ENCODE peak calls at places on chromosomes 11 and 22, in five cellular contexts. T is trophoblast cell, N is H1, X is IMR-90, A is neuronal stem cell. E is an unnamed sample.

GRCh38 chr11:45924036-45924915 is 1.8 kb downstream of the LARGE2 start:
- DNase-seq in T (no peak), N (no peak), X (no peak), A (no peak), E (peak)

GRCh38 chr11:120400564-120401364 is 64.6 kb downstream of the ARHGEF12 start:
- DNase-seq in T (peak), N (no peak), X (peak), A (no peak), E (no peak)

GRCh38 chr11:2173761-2174160 is 2.1 kb upstream of the TH start:
- DNase-seq in T (no peak), N (no peak), X (no peak), A (no peak), E (no peak)

GRCh38 chr11:78419327-78419726 is 1.7 kb upstream of the GAB2 start:
- DNase-seq in T (peak), N (no peak), X (peak), A (no peak), E (no peak)

GRCh38 chr11:11512502-11512901 is 109.3 kb downstream of the GALNT18 start:
- DNase-seq in T (no peak), N (no peak), X (no peak), A (no peak), E (no peak)

GRCh38 chr11:19853016-19853415 is 140.4 kb downstream of the NAV2 start:
- DNase-seq in T (no peak), N (no peak), X (peak), A (no peak), E (no peak)

GRCh38 chr22:44369916-44370804 is 57.4 kb upstream of the SHISAL1 start:
- DNase-seq in T (no peak), N (no peak), X (no peak), A (no peak), E (no peak)

GRCh38 chr22:34427436-34427835 is 507.2 kb upstream of the LARGE1 start:
- DNase-seq in T (no peak), N (no peak), X (no peak), A (no peak), E (no peak)

GRCh38 chr11:92380882-92381281 is 156.3 kb downstream of the FAT3 start:
- DNase-seq in T (no peak), N (no peak), X (peak), A (no peak), E (no peak)

GRCh38 chr11:135069884-135070283 is 657.8 kb upstream of the B3GAT1 start:
- DNase-seq in T (peak), N (no peak), X (peak), A (no peak), E (no peak)

GRCh38 chr22:24695958-24696511 is 78.5 kb downstream of the PIWIL3 start:
- DNase-seq in T (no peak), N (peak), X (peak), A (no peak), E (peak)

GRCh38 chr22:45077286-45077685 is 67.5 kb upstream of the PHF21B start:
- DNase-seq in T (no peak), N (no peak), X (no peak), A (no peak), E (no peak)

GRCh38 chr22:46684706-46685105 is 53.3 kb downstream of the CERK start:
- DNase-seq in T (no peak), N (no peak), X (no peak), A (no peak), E (no peak)

GRCh38 chr11:66725114-66725513 is 3.9 kb downstream of the SPTBN2 start:
- DNase-seq in T (no peak), N (no peak), X (no peak), A (no peak), E (no peak)

GRCh38 chr22:46480396-46480795 is 57.0 kb downstream of the CELSR1 start:
- DNase-seq in T (no peak), N (no peak), X (no peak), A (no peak), E (no peak)

GRCh38 chr11:69984457-69985261 is 93.5 kb upstream of the ANO1 start:
- DNase-seq in T (no peak), N (peak), X (no peak), A (no peak), E (peak)

GRCh38 chr22:22168190-22168940 is 76.2 kb upstream of the VPREB1 start:
- DNase-seq in T (peak), N (no peak), X (peak), A (no peak), E (peak)

GRCh38 chr11:34345012-34345804 is 12.6 kb downstream of the ABTB2 start:
- DNase-seq in T (no peak), N (no peak), X (peak), A (no peak), E (peak)

GRCh38 chr11:8374716-8375115 is 111.0 kb upstream of the LMO1 start:
- DNase-seq in T (no peak), N (no peak), X (no peak), A (no peak), E (no peak)

GRCh38 chr11:1873048-1873812 is 18.5 kb downstream of the PRR33 start:
- DNase-seq in T (no peak), N (no peak), X (peak), A (no peak), E (no peak)

GRCh38 chr11:43360361-43361032 is 1.8 kb downstream of the TTC17 start:
- DNase-seq in T (no peak), N (no peak), X (peak), A (no peak), E (no peak)

GRCh38 chr22:35177811-35178210 is 79.5 kb upstream of the HMGXB4 start:
- DNase-seq in T (no peak), N (no peak), X (no peak), A (no peak), E (peak)

GRCh38 chr11:47185305-47186075 is 744 bp downstream of the PACSIN3 start:
- DNase-seq in T (peak), N (peak), X (peak), A (peak), E (peak)

GRCh38 chr11:127034973-127035372 is 34.4 kb upstream of the KIRREL3 start:
- DNase-seq in T (no peak), N (no peak), X (no peak), A (no peak), E (no peak)

GRCh38 chr11:17508306-17508705 is 31.7 kb upstream of the ABCC8 start:
- DNase-seq in T (peak), N (no peak), X (no peak), A (no peak), E (no peak)

GRCh38 chr11:28491431-28491830 is 383.2 kb downstream of the METTL15 start:
- DNase-seq in T (no peak), N (no peak), X (peak), A (no peak), E (no peak)

GRCh38 chr22:22748297-22748743 is 103.9 kb downstream of the GGTLC2 start:
- DNase-seq in T (peak), N (peak), X (peak), A (peak), E (peak)

GRCh38 chr11:100963375-100963774 is 166.2 kb downstream of the PGR start:
- DNase-seq in T (no peak), N (no peak), X (peak), A (no peak), E (no peak)

GRCh38 chr22:18987765-18988164 is 51.7 kb upstream of the PRODH start:
- DNase-seq in T (peak), N (peak), X (no peak), A (no peak), E (peak)

GRCh38 chr11:11626128-11626527 is 4.3 kb upstream of the GALNT18 start:
- DNase-seq in T (peak), N (no peak), X (no peak), A (no peak), E (no peak)

GRCh38 chr11:18019650-18020049 is 6.8 kb upstream of the SERGEF start:
- DNase-seq in T (no peak), N (no peak), X (no peak), A (no peak), E (no peak)

GRCh38 chr11:67213251-67213650 is 53.0 kb upstream of the GRK2 start:
- DNase-seq in T (no peak), N (no peak), X (no peak), A (no peak), E (no peak)

GRCh38 chr11:9206496-9206895 is 58.7 kb downstream of the DENND5A start:
- DNase-seq in T (peak), N (no peak), X (peak), A (no peak), E (no peak)

GRCh38 chr11:91921974-91922373 is 302.6 kb upstream of the FAT3 start:
- DNase-seq in T (peak), N (no peak), X (no peak), A (no peak), E (no peak)

GRCh38 chr11:132202621-132203020 is 832.2 kb downstream of the NTM start:
- DNase-seq in T (no peak), N (no peak), X (peak), A (no peak), E (no peak)

GRCh38 chr11:59707371-59707770 is 6.3 kb downstream of the OR10V1 start:
- DNase-seq in T (no peak), N (no peak), X (no peak), A (no peak), E (no peak)

GRCh38 chr11:59713745-59714144 is at the start of gene OR10V1:
- DNase-seq in T (no peak), N (no peak), X (no peak), A (no peak), E (no peak)

GRCh38 chr11:59706518-59707285 is 6.9 kb downstream of the OR10V1 start:
- DNase-seq in T (peak), N (no peak), X (peak), A (no peak), E (no peak)

GRCh38 chr11:59708537-59708936 is 5.1 kb downstream of the OR10V1 start:
- DNase-seq in T (peak), N (no peak), X (peak), A (no peak), E (no peak)

GRCh38 chr11:59710136-59710847 is 3.4 kb downstream of the OR10V1 start:
- DNase-seq in T (no peak), N (no peak), X (peak), A (no peak), E (no peak)
- H2AFZ ChIP-seq in T (no peak), N (no peak), X (peak), A (no peak), E (no peak)

GRCh38 chr22:31055322-31056159 is 25.6 kb upstream of the SMTN start:
- DNase-seq in T (peak), N (no peak), X (peak), A (peak), E (peak)
- H4K91ac ChIP-seq in T (peak), N (no peak), X (peak), A (no peak), E (no peak)

DNA sequence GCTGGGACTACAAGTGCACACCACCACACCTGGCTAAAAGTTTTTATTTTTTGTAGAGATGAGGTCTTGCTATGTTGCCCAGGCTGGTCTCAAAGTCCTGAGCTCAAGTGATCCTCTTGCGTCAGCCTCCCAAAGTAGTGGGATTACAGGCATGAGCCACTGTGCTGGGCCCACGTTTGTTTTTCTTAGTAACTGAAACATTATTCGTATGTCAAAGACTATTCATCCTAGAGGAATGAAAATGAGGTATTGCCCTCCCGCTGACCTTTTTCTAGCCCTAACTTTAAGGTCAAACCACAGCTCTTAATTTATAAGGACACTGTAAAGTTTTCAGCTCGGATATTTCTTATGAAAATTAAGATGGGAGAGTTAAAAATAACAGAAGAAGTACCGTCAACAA is 33.2 kb upstream of the PAX6 start:
- DNase-seq in T (no peak), N (no peak), X (no peak), A (no peak), E (no peak)
- H2AFZ ChIP-seq in T (no peak), N (no peak), X (no peak), A (no peak), E (no peak)

GRCh38 chr11:94134651-94135512 is 6.2 kb downstream of the PANX1 start:
- DNase-seq in T (peak), N (no peak), X (peak), A (no peak), E (no peak)
- H4K91ac ChIP-seq in T (peak), N (no peak), X (peak), A (no peak), E (no peak)

GRCh38 chr11:35650467-35650866 is 12.1 kb upstream of the TRIM44 start:
- DNase-seq in T (no peak), N (no peak), X (no peak), A (no peak), E (no peak)
- H2AFZ ChIP-seq in T (no peak), N (no peak), X (no peak), A (no peak), E (no peak)

GRCh38 chr11:72630104-72630852 is 43.9 kb downstream of the PDE2A start:
- DNase-seq in T (no peak), N (no peak), X (no peak), A (no peak), E (no peak)
- H4K91ac ChIP-seq in T (no peak), N (no peak), X (no peak), A (no peak), E (no peak)

GRCh38 chr11:117230981-117231636 is 764 bp downstream of the PCSK7 start:
- DNase-seq in T (peak), N (no peak), X (no peak), A (no peak), E (no peak)
- H2AFZ ChIP-seq in T (peak), N (no peak), X (peak), A (peak), E (no peak)

GRCh38 chr22:21045585-21046294 is at the start of gene LRRC74B:
- DNase-seq in T (peak), N (peak), X (peak), A (peak), E (peak)

GRCh38 chr22:21041937-21042336 is 3.8 kb upstream of the LRRC74B start:
- DNase-seq in T (no peak), N (no peak), X (peak), A (no peak), E (no peak)

GRCh38 chr22:21044931-21045584 is 688 bp upstream of the LRRC74B start:
- DNase-seq in T (peak), N (no peak), X (peak), A (no peak), E (no peak)

GRCh38 chr22:21042978-21043855 is 2.5 kb upstream of the LRRC74B start:
- DNase-seq in T (peak), N (no peak), X (no peak), A (no peak), E (no peak)

DNA sequence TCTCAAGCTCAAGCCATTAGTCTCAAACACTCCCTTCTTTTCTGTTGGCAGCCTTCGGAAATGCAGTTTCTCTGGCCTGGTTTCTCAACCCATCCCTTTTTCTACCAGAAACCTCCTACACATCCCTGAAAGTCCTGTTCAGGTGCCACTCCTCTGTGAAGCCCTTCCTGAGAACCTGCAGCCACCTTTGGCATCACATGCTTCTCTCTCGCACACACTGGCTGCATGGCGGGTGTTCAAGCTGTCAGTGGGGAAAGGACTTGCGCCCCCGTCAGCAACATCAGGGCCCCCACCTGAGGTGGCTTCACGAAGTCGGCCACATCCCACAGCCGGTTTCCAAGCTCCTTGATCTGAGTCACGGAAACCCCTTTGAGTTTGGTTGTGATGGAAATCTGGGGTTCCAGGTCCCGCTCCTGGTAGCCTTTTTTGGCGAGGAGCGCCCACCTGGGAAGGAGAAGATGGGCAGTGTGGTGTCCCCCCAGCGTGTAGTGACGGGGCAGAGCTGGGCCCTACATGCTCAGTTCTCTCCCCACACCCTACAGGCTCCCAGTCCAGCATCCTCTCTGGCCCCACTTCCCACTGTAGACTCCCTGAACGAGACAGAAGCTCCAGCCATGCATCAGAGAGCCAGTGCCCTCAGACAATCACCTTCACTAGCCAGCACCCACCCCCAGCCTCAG is 1.8 kb upstream of the LRRC74B start:
- DNase-seq in T (no peak), N (no peak), X (no peak), A (no peak), E (no peak)
- H4K91ac ChIP-seq in T (no peak), N (no peak), X (no peak), A (no peak), E (no peak)

E was measured in H9.